ENCODE peak calls at places on chromosomes 16 and 17, in six cellular contexts. B, M, H, W, P and O are unnamed samples.

GRCh38 chr16:68400924-68401460 is 47.3 kb downstream of the SMPD3 start:
- DNase-seq in B (no peak), M (no peak), H (no peak), W (no peak), P (no peak), O (no peak)

GRCh38 chr17:35006961-35007360 is 26.6 kb downstream of the LIG3 start:
- DNase-seq in B (no peak), M (no peak), H (no peak), W (peak), P (no peak), O (no peak)

GRCh38 chr16:6749714-6750113 is 582.9 kb upstream of the RBFOX1 start:
- DNase-seq in B (no peak), M (no peak), H (no peak), W (no peak), P (no peak), O (no peak)

GRCh38 chr17:63703029-63703428 is 3.1 kb upstream of the LIMD2 start:
- DNase-seq in B (no peak), M (no peak), H (no peak), W (no peak), P (no peak), O (no peak)

GRCh38 chr16:22979038-22979437 is 165.1 kb downstream of the HS3ST2 start:
- DNase-seq in B (no peak), M (no peak), H (no peak), W (no peak), P (no peak), O (no peak)

GRCh38 chr16:10833271-10833670 is 14.7 kb upstream of the TVP23A start:
- DNase-seq in B (no peak), M (no peak), H (no peak), W (no peak), P (no peak), O (no peak)

GRCh38 chr16:72565137-72565536 is 393.2 kb upstream of the PMFBP1 start:
- DNase-seq in B (no peak), M (no peak), H (no peak), W (no peak), P (no peak), O (no peak)

GRCh38 chr17:41071606-41072375 is 6.1 kb upstream of the KRTAP2-4 start:
- DNase-seq in B (no peak), M (no peak), H (no peak), W (no peak), P (no peak), O (no peak)

GRCh38 chr17:31787857-31788570 is 71.0 kb downstream of the COPRS start:
- DNase-seq in B (peak), M (no peak), H (no peak), W (no peak), P (no peak), O (peak)

GRCh38 chr16:11793840-11794239 is 3.2 kb downstream of the ZC3H7A start:
- DNase-seq in B (no peak), M (no peak), H (no peak), W (no peak), P (no peak), O (no peak)

GRCh38 chr17:80246266-80246681 is 14.4 kb upstream of the RNF213 start:
- DNase-seq in B (no peak), M (no peak), H (no peak), W (no peak), P (no peak), O (no peak)

GRCh38 chr17:39178516-39178915 is 12.6 kb upstream of the ARL5C start:
- DNase-seq in B (peak), M (no peak), H (no peak), W (no peak), P (no peak), O (no peak)

GRCh38 chr17:56985371-56986162 is 7.6 kb downstream of the SCPEP1 start:
- DNase-seq in B (no peak), M (no peak), H (no peak), W (no peak), P (no peak), O (no peak)

GRCh38 chr16:8634991-8635736 is 13.7 kb downstream of the METTL22 start:
- DNase-seq in B (peak), M (peak), H (peak), W (no peak), P (peak), O (peak)

GRCh38 chr16:19804538-19805323 is 79.9 kb downstream of the GPRC5B start:
- DNase-seq in B (no peak), M (no peak), H (peak), W (no peak), P (peak), O (no peak)

GRCh38 chr16:51146256-51146924 is 4.7 kb downstream of the SALL1 start:
- DNase-seq in B (peak), M (no peak), H (no peak), W (no peak), P (no peak), O (peak)

GRCh38 chr16:87163637-87164036 is 153.6 kb downstream of the C16orf95 start:
- DNase-seq in B (no peak), M (no peak), H (no peak), W (no peak), P (no peak), O (no peak)

GRCh38 chr17:40886090-40886489 is 1.0 kb upstream of the KRT20 start:
- DNase-seq in B (peak), M (no peak), H (no peak), W (no peak), P (no peak), O (peak)

GRCh38 chr16:77581706-77582105 is 140.6 kb upstream of the NUDT7 start:
- DNase-seq in B (peak), M (no peak), H (no peak), W (peak), P (no peak), O (peak)

GRCh38 chr16:3717235-3718018 is at the start of gene TRAP1:
- DNase-seq in B (peak), M (peak), H (peak), W (peak), P (no peak), O (peak)
- H3K4ac ChIP-seq in B (peak), M (peak), H (peak), W (peak), P (peak), O (peak)

DNA sequence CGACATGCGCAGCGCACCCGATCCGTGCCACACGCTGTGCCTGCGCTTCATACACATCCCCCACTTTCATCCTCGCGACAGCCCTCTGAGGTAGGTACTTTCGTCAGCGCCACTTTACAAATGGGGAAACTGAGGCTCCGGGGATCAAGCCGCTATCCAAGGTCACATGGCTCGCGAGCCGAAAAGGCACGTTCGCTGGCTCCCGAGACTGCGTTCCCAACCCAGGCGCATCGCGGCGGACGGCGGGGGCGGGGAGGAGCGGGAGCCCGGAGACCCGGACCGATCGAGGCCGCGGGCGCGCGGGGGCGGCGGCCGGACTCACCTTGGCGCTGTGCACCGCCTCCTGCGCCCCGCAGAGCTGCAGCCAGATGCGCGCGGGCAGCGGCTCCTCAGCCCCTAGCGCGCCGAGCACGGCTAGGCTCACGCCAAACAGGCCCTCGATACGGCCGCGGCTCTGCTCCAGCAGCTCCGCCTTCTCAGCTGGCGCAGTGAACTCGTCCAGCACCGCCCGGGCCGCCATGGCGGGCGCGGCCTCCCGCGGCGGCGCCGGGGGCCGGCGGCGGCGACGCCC is 442 bp downstream of the N4BP1 start:
- DNase-seq in B (peak), M (no peak), H (peak), W (peak), P (no peak), O (peak)
- H2BK120ac ChIP-seq in B (peak), M (no peak), H (no peak), W (peak), P (no peak), O (peak)

GRCh38 chr17:33433581-33433980 is 140.5 kb upstream of the ASIC2 start:
- DNase-seq in B (no peak), M (no peak), H (no peak), W (peak), P (no peak), O (no peak)
- H3K14ac ChIP-seq in B (no peak), M (no peak), H (no peak), W (no peak), P (no peak), O (no peak)

DNA sequence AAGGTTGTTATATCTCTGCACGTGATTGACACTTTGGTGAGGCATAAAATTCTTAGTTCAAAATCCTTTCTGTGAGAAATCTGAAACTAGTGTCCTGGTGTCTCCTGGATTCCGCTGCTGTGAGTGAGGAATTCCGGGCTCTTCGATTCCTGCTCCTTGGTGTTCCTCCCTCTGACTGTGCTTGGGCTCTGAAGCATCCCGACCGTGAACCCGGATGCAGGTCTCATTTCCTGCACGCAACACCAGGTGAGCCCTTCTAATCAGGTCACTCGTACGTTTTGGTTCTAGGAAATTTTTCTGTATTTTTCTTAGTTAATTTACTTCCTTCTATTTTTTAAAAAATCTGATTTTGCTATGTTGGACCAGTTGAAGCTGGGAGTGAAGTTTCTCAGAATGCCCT is 101.1 kb upstream of the METRNL start:
- DNase-seq in B (no peak), M (no peak), H (no peak), W (no peak), P (no peak), O (no peak)
- H3K4ac ChIP-seq in B (no peak), M (no peak), H (no peak), W (no peak), P (no peak), O (no peak)

GRCh38 chr17:45172232-45172540 is 10.5 kb downstream of the HEXIM2 start:
- DNase-seq in B (no peak), M (no peak), H (no peak), W (no peak), P (no peak), O (no peak)

GRCh38 chr17:45171338-45172231 is 9.9 kb downstream of the HEXIM2 start:
- DNase-seq in B (no peak), M (no peak), H (peak), W (peak), P (no peak), O (no peak)

GRCh38 chr17:45172541-45173286 is 11.0 kb downstream of the HEXIM2 start:
- DNase-seq in B (peak), M (no peak), H (peak), W (peak), P (no peak), O (peak)

GRCh38 chr17:45170280-45170975 is 8.8 kb downstream of the HEXIM2 start:
- DNase-seq in B (no peak), M (no peak), H (peak), W (no peak), P (no peak), O (no peak)

GRCh38 chr17:45170976-45171337 is 9.3 kb downstream of the HEXIM2 start:
- DNase-seq in B (peak), M (no peak), H (peak), W (peak), P (no peak), O (peak)
- H2BK120ac ChIP-seq in B (no peak), M (peak), H (no peak), W (peak), P (no peak), O (peak)

DNA sequence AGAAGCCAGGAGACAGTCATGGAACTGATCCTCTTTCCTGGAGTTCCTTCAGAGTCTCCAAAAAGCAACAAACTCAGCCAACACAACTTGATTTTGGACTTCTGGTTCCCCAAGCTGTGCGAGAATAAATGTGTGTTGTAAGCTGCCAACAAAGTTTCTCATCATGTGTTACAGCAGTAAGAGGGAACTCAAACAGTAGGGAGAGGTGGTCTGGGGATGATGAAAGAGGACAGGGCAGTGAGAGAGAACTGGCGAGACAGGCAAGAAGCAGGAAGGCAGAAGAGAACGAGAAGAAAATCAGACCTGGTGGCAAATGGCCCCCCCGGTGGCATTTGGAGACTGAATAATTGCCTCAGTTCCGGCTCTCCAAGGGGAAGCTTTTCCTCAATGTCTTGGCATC is 204.9 kb downstream of the MAF start:
- DNase-seq in B (no peak), M (no peak), H (no peak), W (no peak), P (no peak), O (no peak)
- H3K14ac ChIP-seq in B (no peak), M (no peak), H (no peak), W (no peak), P (no peak), O (no peak)